ENCODE peak calls at places on chromosomes 11 and 22, in nine cellular contexts. One of them, this sample, is unnamed.

GRCh38 chr11:114017723-114018122 is 41.8 kb upstream of the ZBTB16 start:
- DNase-seq in HTR-8/SVneo: no peak
- DNase-seq in cardiac muscle cell: no peak
- DNase-seq in cardiac septum: no peak
- DNase-seq in HFFc6: peak
- DNase-seq in nucleus accumbens: no peak
- DNase-seq in GM10248: no peak
- DNase-seq in coronary artery: no peak
- DNase-seq in tibial nerve: no peak
- DNase-seq in this sample: no peak

GRCh38 chr11:102614485-102614884 is 10.6 kb downstream of the MMP20 start:
- DNase-seq in cardiac muscle cell: no peak
- DNase-seq in HFFc6: no peak
- DNase-seq in GM10248: no peak
- DNase-seq in nucleus accumbens: no peak
- DNase-seq in cardiac septum: no peak
- DNase-seq in tibial nerve: no peak
- DNase-seq in coronary artery: no peak
- DNase-seq in HTR-8/SVneo: no peak
- DNase-seq in this sample: no peak

GRCh38 chr22:39240841-39241631 is 3.7 kb downstream of the PDGFB start:
- DNase-seq in coronary artery: no peak
- DNase-seq in GM10248: no peak
- DNase-seq in HTR-8/SVneo: no peak
- DNase-seq in tibial nerve: peak
- DNase-seq in cardiac muscle cell: no peak
- DNase-seq in HFFc6: no peak
- DNase-seq in cardiac septum: no peak
- DNase-seq in nucleus accumbens: no peak
- DNase-seq in this sample: peak

GRCh38 chr11:12704049-12704448 is 29.8 kb downstream of the TEAD1 start:
- DNase-seq in coronary artery: no peak
- DNase-seq in cardiac muscle cell: no peak
- DNase-seq in GM10248: no peak
- DNase-seq in tibial nerve: no peak
- DNase-seq in HFFc6: peak
- DNase-seq in cardiac septum: no peak
- DNase-seq in HTR-8/SVneo: peak
- DNase-seq in nucleus accumbens: no peak
- DNase-seq in this sample: no peak

GRCh38 chr11:83235825-83236224 is 42.3 kb downstream of the ANKRD42 start:
- DNase-seq in HFFc6: no peak
- DNase-seq in GM10248: no peak
- DNase-seq in HTR-8/SVneo: no peak
- DNase-seq in tibial nerve: no peak
- DNase-seq in coronary artery: no peak
- DNase-seq in nucleus accumbens: no peak
- DNase-seq in cardiac septum: no peak
- DNase-seq in cardiac muscle cell: peak
- DNase-seq in this sample: no peak

GRCh38 chr11:128523616-128524015 is 63.7 kb downstream of the ETS1 start:
- DNase-seq in cardiac septum: no peak
- DNase-seq in coronary artery: no peak
- DNase-seq in cardiac muscle cell: no peak
- DNase-seq in tibial nerve: no peak
- DNase-seq in GM10248: no peak
- DNase-seq in HTR-8/SVneo: no peak
- DNase-seq in HFFc6: no peak
- DNase-seq in nucleus accumbens: no peak
- DNase-seq in this sample: no peak

GRCh38 chr11:5123802-5124521 is 14.2 kb downstream of the OR52A5 start:
- DNase-seq in cardiac muscle cell: peak
- DNase-seq in HFFc6: peak
- DNase-seq in nucleus accumbens: no peak
- DNase-seq in cardiac septum: no peak
- DNase-seq in HTR-8/SVneo: peak
- DNase-seq in tibial nerve: peak
- DNase-seq in coronary artery: no peak
- DNase-seq in GM10248: peak
- DNase-seq in this sample: peak

GRCh38 chr11:32830413-32830738 is 649 bp downstream of the PRRG4 start:
- DNase-seq in coronary artery: no peak
- DNase-seq in nucleus accumbens: no peak
- DNase-seq in HTR-8/SVneo: no peak
- DNase-seq in cardiac muscle cell: no peak
- DNase-seq in tibial nerve: no peak
- DNase-seq in cardiac septum: peak
- DNase-seq in HFFc6: no peak
- DNase-seq in GM10248: no peak
- DNase-seq in this sample: no peak

GRCh38 chr11:32435947-32436750 is 810 bp upstream of the WT1 start:
- DNase-seq in HFFc6: no peak
- DNase-seq in coronary artery: no peak
- DNase-seq in GM10248: no peak
- DNase-seq in HTR-8/SVneo: peak
- DNase-seq in cardiac septum: no peak
- DNase-seq in tibial nerve: no peak
- DNase-seq in nucleus accumbens: no peak
- DNase-seq in cardiac muscle cell: no peak
- DNase-seq in this sample: no peak

GRCh38 chr22:33832558-33833151 is 87.6 kb downstream of the LARGE1 start:
- DNase-seq in tibial nerve: no peak
- DNase-seq in GM10248: no peak
- DNase-seq in HTR-8/SVneo: no peak
- DNase-seq in coronary artery: no peak
- DNase-seq in cardiac septum: peak
- DNase-seq in HFFc6: no peak
- DNase-seq in nucleus accumbens: no peak
- DNase-seq in cardiac muscle cell: no peak
- DNase-seq in this sample: peak

GRCh38 chr22:37229805-37230672 is 14.0 kb downstream of the RAC2 start:
- DNase-seq in GM10248: peak
- DNase-seq in HTR-8/SVneo: no peak
- DNase-seq in tibial nerve: no peak
- DNase-seq in cardiac muscle cell: no peak
- DNase-seq in coronary artery: no peak
- DNase-seq in cardiac septum: peak
- DNase-seq in nucleus accumbens: no peak
- DNase-seq in HFFc6: peak
- DNase-seq in this sample: peak

GRCh38 chr11:126137146-126137545 is 74.3 kb downstream of the RPUSD4 start:
- DNase-seq in tibial nerve: no peak
- DNase-seq in nucleus accumbens: no peak
- DNase-seq in HFFc6: no peak
- DNase-seq in HTR-8/SVneo: no peak
- DNase-seq in cardiac septum: no peak
- DNase-seq in GM10248: no peak
- DNase-seq in coronary artery: no peak
- DNase-seq in cardiac muscle cell: no peak
- DNase-seq in this sample: no peak

GRCh38 chr11:16312242-16312641 is 44.1 kb downstream of the SOX6 start:
- DNase-seq in cardiac septum: no peak
- DNase-seq in HFFc6: no peak
- DNase-seq in tibial nerve: no peak
- DNase-seq in coronary artery: no peak
- DNase-seq in cardiac muscle cell: no peak
- DNase-seq in GM10248: no peak
- DNase-seq in nucleus accumbens: no peak
- DNase-seq in HTR-8/SVneo: no peak
- DNase-seq in this sample: no peak

GRCh38 chr11:96112192-96113099 is 188.5 kb upstream of the MTMR2 start:
- DNase-seq in coronary artery: no peak
- DNase-seq in GM10248: peak
- DNase-seq in tibial nerve: no peak
- DNase-seq in nucleus accumbens: no peak
- DNase-seq in HFFc6: no peak
- DNase-seq in cardiac muscle cell: no peak
- DNase-seq in cardiac septum: no peak
- DNase-seq in HTR-8/SVneo: no peak
- DNase-seq in this sample: no peak

GRCh38 chr11:7903940-7904339 is 27.1 kb downstream of the OR10A6 start:
- DNase-seq in HTR-8/SVneo: no peak
- DNase-seq in nucleus accumbens: no peak
- DNase-seq in coronary artery: no peak
- DNase-seq in tibial nerve: no peak
- DNase-seq in cardiac septum: no peak
- DNase-seq in GM10248: no peak
- DNase-seq in HFFc6: no peak
- DNase-seq in cardiac muscle cell: no peak
- DNase-seq in this sample: no peak

GRCh38 chr11:38766796-38767195 is 2168.8 kb upstream of the RAG2 start:
- DNase-seq in HFFc6: no peak
- DNase-seq in tibial nerve: no peak
- DNase-seq in cardiac muscle cell: no peak
- DNase-seq in HTR-8/SVneo: no peak
- DNase-seq in nucleus accumbens: no peak
- DNase-seq in cardiac septum: no peak
- DNase-seq in GM10248: no peak
- DNase-seq in coronary artery: no peak
- DNase-seq in this sample: no peak

GRCh38 chr11:8031248-8032115 is 44.3 kb downstream of the EIF3F start:
- DNase-seq in HFFc6: no peak
- DNase-seq in coronary artery: peak
- DNase-seq in cardiac septum: peak
- DNase-seq in GM10248: no peak
- DNase-seq in nucleus accumbens: no peak
- DNase-seq in cardiac muscle cell: no peak
- DNase-seq in HTR-8/SVneo: no peak
- DNase-seq in tibial nerve: no peak
- DNase-seq in this sample: no peak

GRCh38 chr11:1224491-1225385 is 1.9 kb downstream of the MUC5B start:
- DNase-seq in HTR-8/SVneo: no peak
- DNase-seq in cardiac muscle cell: no peak
- DNase-seq in tibial nerve: no peak
- DNase-seq in GM10248: no peak
- DNase-seq in HFFc6: no peak
- DNase-seq in coronary artery: no peak
- DNase-seq in nucleus accumbens: no peak
- DNase-seq in cardiac septum: peak
- DNase-seq in this sample: no peak

GRCh38 chr11:58654908-58655296 is 32.4 kb downstream of the CNTF start:
- DNase-seq in nucleus accumbens: no peak
- DNase-seq in cardiac septum: no peak
- DNase-seq in HFFc6: no peak
- DNase-seq in coronary artery: no peak
- DNase-seq in HTR-8/SVneo: no peak
- DNase-seq in cardiac muscle cell: no peak
- DNase-seq in tibial nerve: no peak
- DNase-seq in GM10248: no peak
- DNase-seq in this sample: no peak

GRCh38 chr22:22924369-22925145 is 36.9 kb downstream of the IGLL5 start:
- DNase-seq in cardiac septum: no peak
- DNase-seq in tibial nerve: no peak
- DNase-seq in GM10248: no peak
- DNase-seq in HTR-8/SVneo: no peak
- DNase-seq in HFFc6: no peak
- DNase-seq in nucleus accumbens: no peak
- DNase-seq in coronary artery: no peak
- DNase-seq in cardiac muscle cell: no peak
- DNase-seq in this sample: no peak

This sample was measured in gastrocnemius medialis.